ENCODE peak calls at places on chromosomes 13 and 19, in five cellular contexts. R is midbrain; M is uterus; Z is NCI-H69; P is naive thymus-derived CD4-positive, alpha-beta T cell. E is an unnamed sample.

GRCh38 chr19:49472936-49473335 is 1.1 kb upstream of the FLT3LG start:
- DNase-seq in R (no peak), M (no peak), Z (no peak), P (no peak), E (no peak)

GRCh38 chr19:17869114-17869608 is 2.6 kb upstream of the SLC5A5 start:
- DNase-seq in R (no peak), M (no peak), Z (no peak), P (no peak), E (no peak)

GRCh38 chr19:47186337-47187022 is 44.5 kb downstream of the BBC3 start:
- DNase-seq in R (no peak), M (no peak), Z (no peak), P (peak; percentile 86), E (no peak)

GRCh38 chr13:111484129-111484925 is 163.9 kb downstream of the TEX29 start:
- DNase-seq in R (no peak), M (no peak), Z (peak; percentile 93), P (no peak), E (peak; percentile 77)

GRCh38 chr13:59843040-59843439 is 320.7 kb downstream of the DIAPH3 start:
- DNase-seq in R (no peak), M (no peak), Z (no peak), P (no peak), E (no peak)

GRCh38 chr13:106916329-106916728 is 348.4 kb upstream of the ARGLU1 start:
- DNase-seq in R (no peak), M (no peak), Z (no peak), P (no peak), E (no peak)

GRCh38 chr19:2041686-2042484 is 9.2 kb downstream of the MKNK2 start:
- DNase-seq in R (peak; percentile 95), M (peak; percentile 97), Z (peak; percentile 99), P (peak; percentile 100), E (peak; percentile 75)

GRCh38 chr13:98541701-98542203 is 35.2 kb downstream of the STK24 start:
- DNase-seq in R (no peak), M (no peak), Z (no peak), P (no peak), E (no peak)

GRCh38 chr19:750640-751423 is at the start of gene MISP:
- DNase-seq in R (no peak), M (no peak), Z (peak; percentile 98), P (no peak), E (peak; percentile 70)

GRCh38 chr19:13260883-13261653 is 110.9 kb downstream of the IER2 start:
- DNase-seq in R (no peak), M (no peak), Z (no peak), P (no peak), E (no peak)

GRCh38 chr13:104385409-104385808 is 1319.2 kb upstream of the SLC10A2 start:
- DNase-seq in R (no peak), M (no peak), Z (no peak), P (no peak), E (no peak)

GRCh38 chr19:17109962-17110598 is 34.5 kb downstream of the MYO9B start:
- DNase-seq in R (peak; percentile 39), M (no peak), Z (no peak), P (no peak), E (no peak)

GRCh38 chr13:98798849-98799645 is 46.6 kb upstream of the SLC15A1 start:
- DNase-seq in R (no peak), M (no peak), Z (no peak), P (no peak), E (no peak)

GRCh38 chr19:11881151-11881800 is 6.3 kb upstream of the ZNF69 start:
- DNase-seq in R (peak; percentile 55), M (peak; percentile 29), Z (peak; percentile 76), P (peak; percentile 69), E (no peak)

GRCh38 chr13:100584901-100585300 is 3.7 kb downstream of the GGACT start:
- DNase-seq in R (no peak), M (no peak), Z (no peak), P (peak; percentile 70), E (no peak)

GRCh38 chr13:32001392-32001768 is 30.2 kb upstream of the FRY start:
- DNase-seq in R (no peak), M (no peak), Z (peak; percentile 57), P (peak; percentile 16), E (peak; percentile 29)

GRCh38 chr13:35690546-35690945 is 214.1 kb upstream of the MAB21L1 start:
- DNase-seq in R (no peak), M (no peak), Z (no peak), P (no peak), E (no peak)

GRCh38 chr13:25872871-25873607 is 178.8 kb downstream of the SHISA2 start:
- DNase-seq in R (no peak), M (no peak), Z (no peak), P (no peak), E (no peak)

GRCh38 chr19:29715695-29716581 is 877 bp upstream of the C19orf12 start:
- DNase-seq in R (no peak), M (no peak), Z (peak; percentile 40), P (peak; percentile 18), E (no peak)

GRCh38 chr19:584240-585001 is 5.3 kb upstream of the HCN2 start:
- DNase-seq in R (peak; percentile 48), M (no peak), Z (peak; percentile 64), P (peak; percentile 68), E (no peak)

GRCh38 chr13:25088562-25089221 is 7.2 kb upstream of the PABPC3 start:
- DNase-seq in R (no peak), M (no peak), Z (no peak), P (no peak), E (no peak)

GRCh38 chr19:58367698-58368454 is 5.3 kb upstream of the ZNF497 start:
- DNase-seq in R (no peak), M (no peak), Z (no peak), P (no peak), E (no peak)

GRCh38 chr19:40284501-40285352 is at the start of gene AKT2:
- DNase-seq in R (peak; percentile 77), M (peak; percentile 64), Z (peak; percentile 93), P (peak; percentile 87), E (no peak)

GRCh38 chr19:46528601-46529447 is 33.2 kb upstream of the PNMA8B start:
- DNase-seq in R (no peak), M (no peak), Z (no peak), P (no peak), E (no peak)

GRCh38 chr19:10478903-10479384 is 24.2 kb downstream of the KEAP1 start:
- DNase-seq in R (peak; percentile 96), M (peak; percentile 95), Z (peak; percentile 77), P (peak; percentile 92), E (peak; percentile 92)

GRCh38 chr13:29801737-29802305 is 48.6 kb downstream of the UBL3 start:
- DNase-seq in R (no peak), M (no peak), Z (no peak), P (no peak), E (no peak)

GRCh38 chr19:15159251-15159650 is 41.5 kb downstream of the NOTCH3 start:
- DNase-seq in R (no peak), M (no peak), Z (no peak), P (no peak), E (no peak)

GRCh38 chr19:1238373-1239303 is 833 bp upstream of the CBARP start:
- DNase-seq in R (no peak), M (no peak), Z (no peak), P (no peak), E (no peak)

E was measured in DMS153.